ENCODE peak calls at places on chromosome 19, in eight cellular contexts. T is heart right ventricle, Y is testis, I is PC-9, C is heart left ventricle, A is pancreas, Q is thoracic aorta, R is uterus. N is an unnamed sample.

GRCh38 chr19:18086590-18087138 is at the start of gene IL12RB1:
- DNase-seq in R (no peak), T (no peak), C (no peak), A (no peak), Q (no peak), I (no peak), Y (no peak), N (no peak)

GRCh38 chr19:51462276-51462675 is 4.0 kb upstream of the SIGLEC8 start:
- DNase-seq in Y (no peak), Q (no peak), C (no peak), R (no peak), I (no peak), A (no peak), T (no peak), N (no peak)

GRCh38 chr19:21335721-21336120 is 6.5 kb upstream of the ZNF708 start:
- DNase-seq in Q (no peak), I (no peak), Y (no peak), R (no peak), A (no peak), C (no peak), T (no peak), N (no peak)

GRCh38 chr19:5036733-5037681 is 68.1 kb downstream of the KDM4B start:
- DNase-seq in C (peak), Y (peak), T (peak), Q (no peak), R (no peak), A (no peak), I (no peak), N (peak)

GRCh38 chr19:32642771-32643170 is 32.2 kb downstream of the ANKRD27 start:
- DNase-seq in Y (no peak), Q (no peak), T (no peak), I (no peak), C (no peak), R (no peak), A (no peak), N (no peak)

GRCh38 chr19:29410974-29411615 is 114.7 kb upstream of the VSTM2B start:
- DNase-seq in Y (peak), R (peak), Q (no peak), A (no peak), T (peak), C (no peak), I (no peak), N (no peak)

GRCh38 chr19:43464089-43464775 is 1.2 kb downstream of the LYPD3 start:
- DNase-seq in I (no peak), Q (peak), C (peak), R (peak), A (peak), T (peak), Y (peak), N (no peak)

GRCh38 chr19:55370305-55370988 is at the start of gene IL11:
- DNase-seq in Q (no peak), I (no peak), T (no peak), R (no peak), Y (no peak), C (no peak), A (peak), N (peak)

GRCh38 chr19:15195381-15195964 is 5.3 kb downstream of the NOTCH3 start:
- DNase-seq in C (peak), Q (peak), I (peak), T (peak), R (peak), A (peak), Y (no peak), N (peak)

GRCh38 chr19:19021115-19021514 is 12.2 kb downstream of the SUGP2 start:
- DNase-seq in I (no peak), Y (no peak), T (no peak), C (no peak), R (no peak), A (no peak), Q (no peak), N (peak)

GRCh38 chr19:50959731-50960500 is 7.1 kb upstream of the KLK5 start:
- DNase-seq in A (no peak), R (no peak), T (no peak), Y (no peak), Q (no peak), C (no peak), I (no peak), N (no peak)

GRCh38 chr19:5436101-5436947 is 18.9 kb upstream of the ZNRF4 start:
- DNase-seq in R (no peak), A (peak), I (no peak), Y (peak), T (no peak), C (no peak), Q (no peak), N (peak)

GRCh38 chr19:2186071-2186846 is 22.5 kb downstream of the DOT1L start:
- DNase-seq in C (peak), A (no peak), T (peak), Q (peak), R (peak), I (no peak), Y (peak), N (peak)

GRCh38 chr19:5141926-5142724 is 173.2 kb downstream of the KDM4B start:
- DNase-seq in T (no peak), R (no peak), Y (no peak), A (peak), I (no peak), C (no peak), Q (no peak), N (no peak)

GRCh38 chr19:39430675-39431593 is 4.8 kb downstream of the RPS16 start:
- DNase-seq in C (no peak), T (peak), Y (no peak), Q (peak), A (no peak), R (no peak), I (peak), N (peak)

GRCh38 chr19:53365899-53366493 is 491 bp downstream of the ZNF525 start:
- DNase-seq in Q (no peak), R (no peak), A (peak), C (no peak), I (peak), T (no peak), Y (no peak), N (peak)

GRCh38 chr19:42086770-42087550 is 11.0 kb downstream of the ZNF574 start:
- DNase-seq in Y (no peak), C (no peak), R (no peak), T (no peak), Q (no peak), A (no peak), I (no peak), N (no peak)

GRCh38 chr19:49436381-49437017 is 4.8 kb downstream of the SLC17A7 start:
- DNase-seq in T (no peak), Q (no peak), R (no peak), I (no peak), C (no peak), A (peak), Y (peak), N (no peak)

GRCh38 chr19:16002380-16002779 is 53.6 kb downstream of the OR10H4 start:
- DNase-seq in C (no peak), Q (no peak), I (no peak), Y (no peak), T (no peak), A (no peak), R (no peak), N (no peak)

GRCh38 chr19:3868770-3869456 is at the start of gene ZFR2:
- DNase-seq in T (no peak), C (no peak), Q (no peak), R (no peak), I (no peak), A (no peak), Y (peak), N (no peak)

GRCh38 chr19:57350877-57351805 is at the start of gene ZNF304:
- DNase-seq in A (peak), C (peak), Q (peak), T (peak), I (peak), Y (peak), R (peak), N (peak)

GRCh38 chr19:3609779-3610719 is 3.4 kb upstream of the TBXA2R start:
- DNase-seq in C (peak), Q (no peak), T (no peak), I (no peak), R (no peak), A (no peak), Y (no peak), N (no peak)

GRCh38 chr19:1408300-1409203 is 1.2 kb downstream of the DAZAP1 start:
- DNase-seq in R (no peak), A (peak), C (peak), T (peak), Q (no peak), Y (peak), I (no peak), N (peak)

GRCh38 chr19:55698256-55698655 is 23.2 kb downstream of the EPN1 start:
- DNase-seq in Q (no peak), C (no peak), A (no peak), Y (no peak), I (no peak), T (no peak), R (no peak), N (no peak)

GRCh38 chr19:30228113-30228725 is 144.0 kb upstream of the ZNF536 start:
- DNase-seq in Y (no peak), A (peak), R (no peak), Q (no peak), C (no peak), T (no peak), I (no peak), N (no peak)

GRCh38 chr19:19860756-19861390 is 4.8 kb upstream of the ZNF253 start:
- DNase-seq in I (no peak), T (peak), R (no peak), Q (no peak), C (no peak), A (no peak), Y (peak), N (no peak)

GRCh38 chr19:51552996-51553725 is 17.9 kb upstream of the ZNF175 start:
- DNase-seq in A (peak), Y (peak), C (peak), R (no peak), I (no peak), T (peak), Q (no peak), N (peak)

GRCh38 chr19:45130888-45131615 is 29.7 kb downstream of the NKPD1 start:
- DNase-seq in C (no peak), T (no peak), I (peak), Y (peak), A (no peak), R (no peak), Q (no peak), N (no peak)

GRCh38 chr19:2982983-2983350 is 5.6 kb downstream of the TLE6 start:
- DNase-seq in R (peak), I (no peak), Q (peak), T (peak), Y (peak), C (peak), A (peak), N (no peak)

GRCh38 chr19:7868671-7869452 is 5.3 kb downstream of the PRR36 start:
- DNase-seq in Q (no peak), A (peak), I (peak), Y (peak), R (peak), C (peak), T (peak), N (no peak)

GRCh38 chr19:49475191-49475932 is 1.3 kb downstream of the FLT3LG start:
- DNase-seq in I (no peak), A (no peak), Y (no peak), R (no peak), T (no peak), C (no peak), Q (no peak), N (no peak)

GRCh38 chr19:13120817-13121216 is 2.8 kb downstream of the NACC1 start:
- DNase-seq in Y (no peak), C (no peak), Q (no peak), R (no peak), I (no peak), T (no peak), A (no peak), N (peak)
- H3K27ac ChIP-seq in Y (no peak), C (no peak), Q (no peak), R (no peak), I (no peak), T (no peak), A (no peak), N (peak)

GRCh38 chr19:6774821-6775707 is 2.6 kb downstream of the VAV1 start:
- DNase-seq in A (no peak), I (no peak), Q (no peak), T (no peak), R (no peak), Y (no peak), C (no peak), N (no peak)

GRCh38 chr19:6769006-6769637 is 1.9 kb upstream of the SH2D3A start:
- DNase-seq in T (no peak), I (no peak), Y (no peak), Q (no peak), C (no peak), R (no peak), A (no peak), N (no peak)

GRCh38 chr19:6773323-6773931 is 919 bp downstream of the VAV1 start:
- DNase-seq in Q (no peak), A (no peak), I (no peak), T (no peak), C (peak), R (no peak), Y (no peak), N (no peak)

GRCh38 chr19:6772866-6773322 is 386 bp downstream of the VAV1 start:
- DNase-seq in C (no peak), Q (no peak), I (no peak), A (no peak), T (no peak), R (no peak), Y (no peak), N (no peak)

GRCh38 chr19:6772028-6772865 is at the start of gene VAV1:
- DNase-seq in T (peak), Q (no peak), C (peak), I (no peak), R (no peak), A (no peak), Y (peak), N (no peak)
- TF ChIP-seq CTCF in T (no peak), Q (no peak), C (no peak), I (no peak), R (no peak), A (no peak), Y (no peak), N (peak)

DNA sequence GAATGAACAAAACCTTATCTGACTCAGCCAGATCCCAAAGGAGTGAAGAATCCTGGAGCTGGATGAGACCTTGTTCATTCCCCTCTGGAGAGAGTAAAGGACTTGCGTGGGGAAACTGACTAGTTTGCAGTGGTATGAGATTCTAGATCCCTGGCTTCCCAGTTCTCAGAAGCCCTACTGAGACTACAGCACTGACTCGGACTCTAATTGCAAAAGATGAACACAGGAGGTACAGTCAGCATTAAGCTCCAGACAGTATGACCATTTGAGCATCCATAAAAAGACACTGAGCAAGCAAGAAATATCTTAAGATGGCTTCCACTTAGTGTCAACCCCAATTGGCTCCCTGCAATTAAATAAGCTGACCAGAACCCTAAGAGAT is 6.8 kb downstream of the ZC3H4 start:
- DNase-seq in Y (no peak), R (no peak), Q (no peak), C (no peak), A (no peak), I (no peak), T (no peak), N (no peak)
- H3K27ac ChIP-seq in Y (peak), R (peak), Q (peak), C (peak), A (peak), I (peak), T (peak), N (no peak)

GRCh38 chr19:40530091-40530901 is 46.4 kb upstream of the SHKBP1 start:
- DNase-seq in T (no peak), C (peak), I (no peak), A (peak), R (no peak), Q (no peak), Y (peak), N (no peak)
- TF ChIP-seq CTCF in T (peak), C (peak), I (no peak), A (no peak), R (peak), Q (no peak), Y (no peak), N (peak)

DNA sequence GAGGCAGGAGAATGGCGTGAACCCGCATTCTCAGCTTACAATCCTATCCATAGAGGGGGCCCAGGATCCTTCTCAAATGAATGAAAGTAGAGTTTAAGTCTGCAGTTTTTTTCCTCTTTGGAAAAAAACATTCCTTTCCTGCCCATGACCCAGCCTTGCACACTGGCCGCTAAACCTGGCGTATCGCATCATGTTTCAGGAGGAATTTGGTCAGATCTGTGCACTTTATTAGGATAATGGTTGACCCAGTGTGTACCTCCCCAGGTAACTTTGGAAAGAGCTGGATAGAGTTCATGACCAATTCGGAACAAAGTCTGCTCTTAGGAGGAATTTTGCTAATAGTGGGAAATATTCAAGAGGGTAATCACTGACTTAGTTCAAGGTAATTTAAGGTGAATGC is 46.1 kb downstream of the SIPA1L3 start:
- DNase-seq in R (no peak), I (peak), A (no peak), T (no peak), C (no peak), Q (no peak), Y (no peak), N (no peak)
- H3K27ac ChIP-seq in R (no peak), I (peak), A (no peak), T (no peak), C (no peak), Q (no peak), Y (no peak), N (no peak)

DNA sequence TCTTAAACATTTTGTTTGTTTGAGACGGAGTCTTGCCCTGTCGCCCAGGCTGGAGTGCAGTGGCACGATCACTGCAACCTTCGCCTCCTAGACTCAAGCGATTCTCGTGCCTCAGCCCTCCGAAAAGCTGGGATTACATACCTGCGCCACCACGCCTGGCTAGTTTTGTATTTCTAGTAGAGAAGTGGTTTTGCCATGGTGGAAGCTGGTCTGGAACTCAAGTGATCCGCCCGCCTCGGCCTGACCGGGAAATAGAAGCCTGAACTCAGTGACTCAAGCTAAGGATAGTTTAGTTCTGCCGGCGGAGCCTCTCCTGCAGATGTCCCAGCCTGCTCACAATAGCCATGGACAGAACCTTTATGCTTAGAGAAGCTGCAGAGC is 53.0 kb upstream of the ZNF254 start:
- DNase-seq in C (peak), I (peak), Y (peak), A (peak), T (peak), R (peak), Q (peak), N (peak)
- TF ChIP-seq CTCF in C (no peak), I (no peak), Y (no peak), A (no peak), T (no peak), R (no peak), Q (no peak), N (no peak)

DNA sequence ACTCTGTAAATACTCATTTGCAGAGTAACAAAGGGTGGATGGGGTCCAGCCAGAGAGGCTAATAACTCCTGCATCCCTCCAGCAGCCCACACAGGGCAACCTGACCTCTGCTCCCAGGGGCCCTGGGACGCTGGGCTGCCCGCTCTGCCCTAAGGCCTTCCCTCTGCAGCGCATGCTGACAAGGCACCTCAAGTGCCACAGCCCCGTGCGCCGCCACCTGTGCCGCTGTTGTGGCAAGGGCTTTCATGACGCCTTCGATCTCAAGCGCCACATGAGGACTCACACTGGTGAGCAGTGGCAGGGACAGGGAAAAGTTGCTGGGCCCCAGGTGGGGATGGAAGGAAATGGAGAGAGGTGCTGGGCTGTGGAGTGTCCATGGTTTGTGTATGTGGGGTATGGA is 1.7 kb downstream of the OVOL3 start:
- DNase-seq in C (no peak), A (no peak), R (no peak), I (no peak), Y (no peak), Q (no peak), T (no peak), N (no peak)
- H3K27ac ChIP-seq in C (no peak), A (no peak), R (no peak), I (no peak), Y (no peak), Q (no peak), T (no peak), N (no peak)

DNA sequence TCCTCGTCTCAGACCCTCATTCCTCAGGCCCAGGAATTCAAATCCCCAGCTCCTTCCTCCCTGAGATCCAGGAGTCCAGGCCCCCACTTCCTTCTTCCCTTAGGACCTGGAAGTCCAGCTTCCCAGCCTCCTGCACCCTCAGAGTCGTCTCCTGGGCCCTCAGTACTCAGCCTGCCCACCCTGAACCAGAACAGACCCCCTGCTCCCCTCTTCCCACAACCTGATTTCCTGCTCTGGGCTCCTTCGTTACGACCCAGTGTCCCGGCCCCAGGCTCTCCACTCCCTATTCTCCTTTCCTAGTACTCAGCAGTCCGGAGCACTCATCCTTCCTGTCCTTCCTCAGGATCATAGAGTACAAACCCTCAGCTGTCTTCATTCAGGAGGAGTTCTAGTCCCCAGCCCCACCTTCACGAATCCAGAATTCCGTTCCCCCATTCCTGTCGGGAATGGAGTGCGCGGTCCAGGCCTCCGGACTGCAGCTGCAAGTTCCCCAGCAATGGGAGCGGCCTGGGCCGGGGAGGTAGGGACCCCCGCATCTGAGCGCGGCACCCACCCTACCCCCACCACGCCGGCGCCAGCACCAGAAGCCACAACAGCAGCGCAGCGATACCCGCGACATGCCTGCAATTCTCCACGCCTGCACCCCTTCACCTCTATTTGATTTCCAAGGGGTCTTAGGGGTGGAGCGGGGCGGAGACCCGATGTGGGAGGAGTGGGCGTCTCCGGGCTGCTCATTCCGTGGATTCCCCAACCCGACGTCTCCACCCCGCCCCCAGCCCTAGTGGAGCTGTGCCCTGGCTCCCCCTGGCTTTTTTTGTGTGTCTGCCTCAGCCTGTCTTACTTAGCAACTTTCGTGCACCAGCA is 12.7 kb downstream of the EGLN2 start:
- DNase-seq in Y (no peak), T (no peak), I (no peak), C (no peak), A (no peak), R (peak), Q (no peak), N (no peak)
- TF ChIP-seq CTCF in Y (no peak), T (no peak), I (no peak), C (no peak), A (no peak), R (no peak), Q (no peak), N (peak)

GRCh38 chr19:47486900-47487299 is 2.9 kb upstream of the KPTN start:
- DNase-seq in Q (no peak), I (no peak), T (no peak), Y (no peak), A (peak), C (no peak), R (no peak), N (no peak)
- H3K27ac ChIP-seq in Q (no peak), I (no peak), T (no peak), Y (no peak), A (no peak), C (no peak), R (no peak), N (no peak)

GRCh38 chr19:34291235-34291634 is 36.9 kb downstream of the GARRE1 start:
- DNase-seq in R (no peak), Q (no peak), I (no peak), C (no peak), Y (no peak), A (no peak), T (no peak), N (no peak)
- TF ChIP-seq CTCF in R (no peak), Q (no peak), I (no peak), C (no peak), Y (no peak), A (no peak), T (no peak), N (no peak)

N was measured in brain microvascular endothelial cell.